ENCODE peak calls at places on chromosome 20, in seven cellular contexts. N is GM06990, K is spleen, J is heart right ventricle, O is cardiac muscle cell, X is small intestine, T is body of pancreas. V is an unnamed sample. For H3K36me3 and H3K27me3, the result is how much of the 10 kb centered on the place peaks cover.

GRCh38 chr20:3364323-3365013 is 43.0 kb downstream of the DNAAF9 start:
- DNase-seq in N (no peak), K (no peak), J (no peak), O (no peak), X (no peak), T (no peak), V (no peak)

GRCh38 chr20:46011631-46012482 is 3.1 kb downstream of the MMP9 start:
- DNase-seq in N (peak), K (peak), J (peak), O (no peak), X (no peak), T (peak), V (peak)

GRCh38 chr20:16260911-16261310 is 312.3 kb downstream of the KIF16B start:
- DNase-seq in N (no peak), K (no peak), J (no peak), O (no peak), X (no peak), T (no peak), V (peak)

GRCh38 chr20:47272893-47273590 is 83.5 kb downstream of the ZMYND8 start:
- DNase-seq in N (peak), K (no peak), J (no peak), O (peak), X (peak), T (peak), V (peak)

GRCh38 chr20:19928379-19929360 is 88.5 kb upstream of the NAA20 start:
- DNase-seq in N (no peak), K (no peak), J (no peak), O (no peak), X (peak), T (peak), V (no peak)

GRCh38 chr20:13487202-13487601 is 151.5 kb downstream of the TASP1 start:
- DNase-seq in N (no peak), K (no peak), J (no peak), O (no peak), X (no peak), T (no peak), V (no peak)

GRCh38 chr20:20859510-20859909 is 147.1 kb upstream of the RALGAPA2 start:
- DNase-seq in N (no peak), K (no peak), J (no peak), O (no peak), X (no peak), T (no peak), V (no peak)

GRCh38 chr20:19185083-19185482 is 27.4 kb upstream of the SLC24A3 start:
- DNase-seq in N (no peak), K (no peak), J (no peak), O (no peak), X (peak), T (no peak), V (no peak)

GRCh38 chr20:43751167-43752050 is 24.6 kb upstream of the GTSF1L start:
- DNase-seq in N (peak), K (no peak), J (no peak), O (no peak), X (no peak), T (no peak), V (peak)

GRCh38 chr20:38836991-38837390 is 31.5 kb downstream of the PPP1R16B start:
- DNase-seq in N (no peak), K (no peak), J (no peak), O (no peak), X (no peak), T (no peak), V (no peak)

GRCh38 chr20:10115021-10115420 is 80.2 kb downstream of the ANKEF1 start:
- DNase-seq in N (no peak), K (no peak), J (no peak), O (no peak), X (no peak), T (no peak), V (no peak)

GRCh38 chr20:835220-836045 is 1.9 kb downstream of the FAM110A start:
- DNase-seq in N (no peak), K (peak), J (peak), O (peak), X (no peak), T (peak), V (peak)

GRCh38 chr20:38766071-38766470 is 17.8 kb downstream of the ACTR5 start:
- DNase-seq in N (no peak), K (no peak), J (no peak), O (no peak), X (no peak), T (no peak), V (no peak)

GRCh38 chr20:10466325-10466724 is 31.2 kb downstream of the SLX4IP start:
- DNase-seq in N (no peak), K (no peak), J (no peak), O (peak), X (no peak), T (no peak), V (no peak)

GRCh38 chr20:40646321-40647212 is 42.5 kb downstream of the MAFB start:
- DNase-seq in N (no peak), K (no peak), J (no peak), O (no peak), X (no peak), T (no peak), V (peak)

GRCh38 chr20:54559890-54560289 is 84.5 kb downstream of the DOK5 start:
- DNase-seq in N (no peak), K (no peak), J (no peak), O (no peak), X (no peak), T (no peak), V (no peak)

GRCh38 chr20:14334306-14334930 is 3.0 kb downstream of the FLRT3 start:
- DNase-seq in N (no peak), K (no peak), J (no peak), O (peak), X (peak), T (peak), V (peak)

GRCh38 chr20:2984956-2985661 is 58.3 kb upstream of the GNRH2 start:
- DNase-seq in N (no peak), K (no peak), J (no peak), O (peak), X (no peak), T (no peak), V (peak)

GRCh38 chr20:53559816-53560215 is 33.8 kb downstream of the ZNF217 start:
- DNase-seq in N (no peak), K (no peak), J (no peak), O (no peak), X (no peak), T (no peak), V (no peak)

GRCh38 chr20:36856196-36856595 is 19.7 kb upstream of the TLDC2 start:
- DNase-seq in N (no peak), K (no peak), J (no peak), O (no peak), X (no peak), T (no peak), V (peak)

GRCh38 chr20:26135325-26136110 is 438.9 kb upstream of the ZNF337 start:
- DNase-seq in N (no peak), K (no peak), J (no peak), O (no peak), X (no peak), T (no peak), V (no peak)

GRCh38 chr20:10673176-10673830 is 496 bp downstream of the JAG1 start:
- DNase-seq in N (peak), K (peak), J (peak), O (peak), X (peak), T (peak), V (peak)

GRCh38 chr20:14878676-14879019 is 541.2 kb upstream of the FLRT3 start:
- DNase-seq in N (no peak), K (no peak), J (no peak), O (no peak), X (no peak), T (no peak), V (no peak)

GRCh38 chr20:61445138-61445537 is 193.1 kb downstream of the CDH4 start:
- DNase-seq in N (no peak), K (no peak), J (no peak), O (no peak), X (no peak), T (no peak), V (no peak)

GRCh38 chr20:33234050-33234449 is 1.7 kb upstream of the BPIFA1 start:
- DNase-seq in N (no peak), K (no peak), J (no peak), O (no peak), X (no peak), T (no peak), V (no peak)
- H3K36me3 ChIP-seq in N (under half), K (under half), J (under half), O (under half), X (under half), T (under half), V (under half)

GRCh38 chr20:1872456-1873183 is 22.6 kb upstream of the SIRPA start:
- DNase-seq in N (no peak), K (no peak), J (no peak), O (no peak), X (no peak), T (no peak), V (no peak)
- H3K27me3 ChIP-seq in N (under half), K (under half), J (under half), O (under half), X (under half), T (under half), V (under half)

GRCh38 chr20:24663496-24663895 is 194.1 kb downstream of the SYNDIG1 start:
- DNase-seq in N (no peak), K (peak), J (no peak), O (no peak), X (no peak), T (no peak), V (no peak)

GRCh38 chr20:24665196-24665595 is 195.8 kb downstream of the SYNDIG1 start:
- DNase-seq in N (no peak), K (peak), J (no peak), O (no peak), X (no peak), T (no peak), V (no peak)

GRCh38 chr20:24664266-24664986 is 195.0 kb downstream of the SYNDIG1 start:
- DNase-seq in N (no peak), K (no peak), J (no peak), O (no peak), X (no peak), T (no peak), V (no peak)

GRCh38 chr20:24667689-24668383 is 198.4 kb downstream of the SYNDIG1 start:
- DNase-seq in N (no peak), K (peak), J (no peak), O (no peak), X (no peak), T (no peak), V (no peak)

DNA sequence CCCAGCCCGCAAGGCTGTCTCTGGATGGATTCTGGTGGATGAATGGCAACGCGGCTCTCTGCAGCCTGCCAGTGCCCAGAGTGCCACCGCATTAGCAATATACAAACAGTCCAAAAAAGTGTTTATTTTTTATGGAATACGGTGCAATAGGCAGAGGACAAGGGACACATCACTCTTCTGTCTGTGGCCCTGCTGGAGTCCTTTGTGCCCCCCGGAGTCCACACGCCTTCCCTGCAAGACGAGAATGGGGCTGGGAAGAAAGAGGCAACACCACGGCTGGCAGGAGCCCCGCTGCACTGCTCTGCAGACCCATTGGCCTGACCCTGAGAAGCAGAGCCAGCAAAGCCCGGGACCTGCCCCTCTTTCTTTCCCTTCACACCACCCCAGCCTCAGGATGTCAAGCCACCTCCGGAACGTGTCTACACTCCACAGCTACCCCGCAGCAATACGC is 196.3 kb downstream of the SYNDIG1 start:
- DNase-seq in N (no peak), K (peak), J (no peak), O (no peak), X (no peak), T (no peak), V (no peak)
- H3K36me3 ChIP-seq in N (under half), K (under half), J (under half), O (under half), X (under half), T (under half), V (under half)

DNA sequence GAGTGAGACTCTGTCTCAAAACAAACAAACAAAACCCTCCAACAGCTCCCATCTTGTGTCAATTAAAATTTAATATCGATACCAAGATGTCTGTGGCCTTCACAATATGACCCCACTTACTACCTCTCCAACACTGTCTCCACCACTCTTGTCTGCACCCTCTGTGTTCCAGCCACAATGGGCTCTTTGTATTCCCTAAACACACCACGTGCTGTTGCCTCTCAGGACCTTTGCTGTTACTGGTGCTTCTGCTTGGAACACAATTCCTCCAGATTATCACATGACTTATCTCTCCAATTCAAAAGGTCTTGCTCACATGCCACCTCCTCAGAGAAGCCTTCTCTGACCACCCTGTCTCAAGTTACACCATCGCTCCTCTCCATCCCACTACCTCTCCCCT is 6.0 kb upstream of the HCK start:
- DNase-seq in N (no peak), K (no peak), J (no peak), O (no peak), X (no peak), T (no peak), V (no peak)
- H3K27me3 ChIP-seq in N (under half), K (under half), J (under half), O (under half), X (under half), T (under half), V (under half)

GRCh38 chr20:34921436-34921835 is 34.2 kb downstream of the GSS start:
- DNase-seq in N (no peak), K (no peak), J (no peak), O (no peak), X (no peak), T (no peak), V (no peak)

GRCh38 chr20:34915131-34915530 is 38.7 kb downstream of the ACSS2 start:
- DNase-seq in N (no peak), K (no peak), J (no peak), O (no peak), X (peak), T (no peak), V (no peak)

GRCh38 chr20:34920055-34920454 is 35.6 kb downstream of the GSS start:
- DNase-seq in N (no peak), K (no peak), J (no peak), O (no peak), X (no peak), T (no peak), V (no peak)

GRCh38 chr20:34915749-34916455 is 39.5 kb downstream of the ACSS2 start:
- DNase-seq in N (no peak), K (no peak), J (no peak), O (no peak), X (peak), T (no peak), V (no peak)

GRCh38 chr20:34916774-34917354 is 38.7 kb downstream of the GSS start:
- DNase-seq in N (no peak), K (no peak), J (no peak), O (no peak), X (peak), T (no peak), V (no peak)
- H3K36me3 ChIP-seq in N (under half), K (under half), J (half or more), O (under half), X (under half), T (under half), V (under half)

DNA sequence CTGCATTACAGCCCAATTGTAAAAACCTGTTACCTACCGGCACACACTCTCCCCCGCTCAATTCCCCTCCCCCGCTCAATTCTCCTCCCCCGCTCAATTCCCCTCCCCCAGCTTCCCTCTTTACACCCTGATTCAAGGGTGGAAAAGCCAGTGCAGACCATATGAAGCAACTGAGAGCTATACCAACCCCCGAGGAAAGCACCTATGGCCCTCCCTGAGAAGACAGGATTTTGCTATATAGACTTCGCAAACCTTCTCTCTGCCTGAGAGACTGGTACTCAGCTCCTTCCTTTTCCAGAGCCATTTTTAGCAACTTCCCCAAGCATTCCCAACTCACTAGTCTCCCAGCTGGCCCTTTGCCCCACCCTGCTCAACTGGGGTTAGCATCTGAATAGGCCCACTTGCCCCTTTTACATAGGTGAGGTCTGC is 7.6 kb downstream of the GNAS-AS1 start:
- DNase-seq in N (no peak), K (no peak), J (no peak), O (no peak), X (no peak), T (no peak), V (no peak)
- H3K27me3 ChIP-seq in N (under half), K (under half), J (half or more), O (half or more), X (under half), T (under half), V (half or more)

GRCh38 chr20:57407541-57407956 is 16.4 kb downstream of the RBM38 start:
- DNase-seq in N (no peak), K (peak), J (peak), O (no peak), X (no peak), T (no peak), V (no peak)
- H3K36me3 ChIP-seq in N (half or more), K (half or more), J (half or more), O (half or more), X (under half), T (under half), V (under half)

GRCh38 chr20:63165538-63166422 is 50.2 kb downstream of the YTHDF1 start:
- DNase-seq in N (no peak), K (no peak), J (peak), O (no peak), X (no peak), T (no peak), V (no peak)
- H3K27me3 ChIP-seq in N (under half), K (under half), J (under half), O (under half), X (under half), T (under half), V (under half)

GRCh38 chr20:50689864-50690263 is 1.5 kb downstream of the RIPOR3 start:
- DNase-seq in N (no peak), K (no peak), J (no peak), O (no peak), X (peak), T (peak), V (no peak)

GRCh38 chr20:50683570-50683969 is 7.8 kb downstream of the RIPOR3 start:
- DNase-seq in N (no peak), K (no peak), J (no peak), O (no peak), X (no peak), T (no peak), V (no peak)

GRCh38 chr20:50688256-50688655 is 3.1 kb downstream of the RIPOR3 start:
- DNase-seq in N (no peak), K (no peak), J (no peak), O (no peak), X (no peak), T (no peak), V (no peak)

GRCh38 chr20:50690562-50690978 is 772 bp downstream of the RIPOR3 start:
- DNase-seq in N (no peak), K (no peak), J (no peak), O (no peak), X (no peak), T (no peak), V (no peak)

GRCh38 chr20:50686767-50687266 is 4.5 kb downstream of the RIPOR3 start:
- DNase-seq in N (no peak), K (no peak), J (no peak), O (peak), X (no peak), T (no peak), V (no peak)
- H3K36me3 ChIP-seq in N (under half), K (under half), J (under half), O (under half), X (under half), T (under half), V (under half)

DNA sequence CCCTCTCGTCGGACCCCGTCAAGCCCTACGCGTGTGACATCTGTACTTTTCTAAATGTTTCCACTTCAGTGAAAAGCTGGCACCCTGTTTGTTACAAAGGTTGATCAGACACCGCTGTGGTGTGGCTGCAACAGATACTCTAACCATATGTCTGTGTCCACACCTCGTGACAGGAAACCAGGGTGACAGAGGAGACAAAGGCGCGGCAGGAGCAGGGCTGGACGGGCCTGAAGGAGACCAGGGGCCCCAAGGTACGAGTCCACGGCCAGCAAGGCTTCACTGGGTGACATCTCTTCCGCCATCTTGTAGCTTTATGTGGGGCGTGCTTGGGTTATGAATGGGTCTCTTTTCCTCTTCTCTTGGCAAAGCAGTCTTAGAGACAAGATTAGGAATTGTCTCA is 21.7 kb downstream of the COL9A3 start:
- DNase-seq in N (no peak), K (peak), J (no peak), O (no peak), X (peak), T (no peak), V (no peak)
- H3K27me3 ChIP-seq in N (under half), K (under half), J (under half), O (under half), X (under half), T (under half), V (under half)

V was measured in MG63.